ENCODE peak calls at places on chromosomes 5 and 9, in eight cellular contexts. One of them, this sample, is unnamed.

GRCh38 chr9:134259708-134260107 is 66.5 kb upstream of the RXRA start:
- DNase-seq in CD4-positive, alpha-beta T cell: no peak
- DNase-seq in fibroblast of mammary gland: no peak
- DNase-seq in CD8-positive, alpha-beta T cell: no peak
- DNase-seq in NCI-H1048: no peak
- DNase-seq in SW 1271: no peak
- DNase-seq in left colon: no peak
- DNase-seq in cardiac muscle cell: no peak
- DNase-seq in this sample: no peak

GRCh38 chr5:154857091-154857533 is 1.3 kb upstream of the CNOT8 start:
- DNase-seq in CD8-positive, alpha-beta T cell: peak
- DNase-seq in NCI-H1048: no peak
- DNase-seq in cardiac muscle cell: no peak
- DNase-seq in SW 1271: peak
- DNase-seq in left colon: peak
- DNase-seq in fibroblast of mammary gland: no peak
- DNase-seq in CD4-positive, alpha-beta T cell: peak
- DNase-seq in this sample: no peak

GRCh38 chr9:111839981-111840380 is 45.2 kb upstream of the SHOC1 start:
- DNase-seq in NCI-H1048: no peak
- DNase-seq in CD8-positive, alpha-beta T cell: no peak
- DNase-seq in fibroblast of mammary gland: peak
- DNase-seq in left colon: no peak
- DNase-seq in CD4-positive, alpha-beta T cell: no peak
- DNase-seq in SW 1271: no peak
- DNase-seq in cardiac muscle cell: no peak
- DNase-seq in this sample: no peak

GRCh38 chr9:2824564-2824963 is 19.3 kb downstream of the PUM3 start:
- DNase-seq in cardiac muscle cell: peak
- DNase-seq in CD8-positive, alpha-beta T cell: no peak
- DNase-seq in fibroblast of mammary gland: no peak
- DNase-seq in left colon: no peak
- DNase-seq in SW 1271: no peak
- DNase-seq in CD4-positive, alpha-beta T cell: no peak
- DNase-seq in NCI-H1048: no peak
- DNase-seq in this sample: no peak

GRCh38 chr9:135326141-135326540 is 153.4 kb upstream of the PPP1R26 start:
- DNase-seq in CD4-positive, alpha-beta T cell: no peak
- DNase-seq in CD8-positive, alpha-beta T cell: no peak
- DNase-seq in fibroblast of mammary gland: no peak
- DNase-seq in cardiac muscle cell: no peak
- DNase-seq in SW 1271: no peak
- DNase-seq in left colon: no peak
- DNase-seq in NCI-H1048: no peak
- DNase-seq in this sample: no peak

GRCh38 chr9:16207161-16207560 is 654.3 kb downstream of the CCDC171 start:
- DNase-seq in CD4-positive, alpha-beta T cell: no peak
- DNase-seq in NCI-H1048: no peak
- DNase-seq in cardiac muscle cell: no peak
- DNase-seq in left colon: peak
- DNase-seq in CD8-positive, alpha-beta T cell: no peak
- DNase-seq in SW 1271: no peak
- DNase-seq in fibroblast of mammary gland: peak
- DNase-seq in this sample: no peak

GRCh38 chr9:117783828-117784227 is 79.6 kb downstream of the TLR4 start:
- DNase-seq in cardiac muscle cell: no peak
- DNase-seq in CD4-positive, alpha-beta T cell: no peak
- DNase-seq in left colon: peak
- DNase-seq in NCI-H1048: no peak
- DNase-seq in fibroblast of mammary gland: no peak
- DNase-seq in CD8-positive, alpha-beta T cell: no peak
- DNase-seq in SW 1271: no peak
- DNase-seq in this sample: peak

GRCh38 chr9:89455356-89455824 is 42.5 kb downstream of the SEMA4D start:
- DNase-seq in left colon: no peak
- DNase-seq in CD8-positive, alpha-beta T cell: no peak
- DNase-seq in NCI-H1048: no peak
- DNase-seq in cardiac muscle cell: no peak
- DNase-seq in SW 1271: no peak
- DNase-seq in fibroblast of mammary gland: no peak
- DNase-seq in CD4-positive, alpha-beta T cell: peak
- DNase-seq in this sample: no peak

GRCh38 chr5:109239501-109239900 is 170.3 kb downstream of the PJA2 start:
- DNase-seq in left colon: no peak
- DNase-seq in SW 1271: no peak
- DNase-seq in cardiac muscle cell: peak
- DNase-seq in fibroblast of mammary gland: no peak
- DNase-seq in CD4-positive, alpha-beta T cell: no peak
- DNase-seq in CD8-positive, alpha-beta T cell: no peak
- DNase-seq in NCI-H1048: no peak
- DNase-seq in this sample: no peak

GRCh38 chr9:136196465-136197371 is 8.2 kb downstream of the LHX3 start:
- DNase-seq in cardiac muscle cell: no peak
- DNase-seq in CD4-positive, alpha-beta T cell: no peak
- DNase-seq in NCI-H1048: no peak
- DNase-seq in left colon: no peak
- DNase-seq in CD8-positive, alpha-beta T cell: no peak
- DNase-seq in SW 1271: peak
- DNase-seq in fibroblast of mammary gland: no peak
- DNase-seq in this sample: no peak